ENCODE peak calls at places on chromosome 17, in six cellular contexts. W is sigmoid colon, T is renal cortical epithelial cell, Q is GM23248, L is neural progenitor cell, I is colonic mucosa. D is an unnamed sample.

GRCh38 chr17:1040216-1040600 is 43.3 kb downstream of the TIMM22 start:
- DNase-seq in W (no peak), T (no peak), Q (no peak), L (no peak), I (no peak), D (no peak)

GRCh38 chr17:71522383-71522782 is 598.4 kb upstream of the SOX9 start:
- DNase-seq in W (no peak), T (peak; percentile 23), Q (peak; percentile 43), L (peak; percentile 15), I (no peak), D (no peak)

GRCh38 chr17:30091166-30091670 is 25.4 kb upstream of the NSRP1 start:
- DNase-seq in W (no peak), T (no peak), Q (peak; percentile 29), L (peak; percentile 26), I (no peak), D (no peak)

GRCh38 chr17:43598359-43599045 is 52.4 kb upstream of the ETV4 start:
- DNase-seq in W (no peak), T (no peak), Q (no peak), L (no peak), I (no peak), D (no peak)

GRCh38 chr17:79657036-79657435 is 46.2 kb upstream of the RBFOX3 start:
- DNase-seq in W (no peak), T (no peak), Q (no peak), L (no peak), I (no peak), D (no peak)

GRCh38 chr17:77497578-77497934 is 356.8 kb downstream of the SEC14L1 start:
- DNase-seq in W (peak; percentile 63), T (no peak), Q (no peak), L (no peak), I (no peak), D (no peak)

GRCh38 chr17:45833826-45834439 is 10.7 kb upstream of the SPPL2C start:
- DNase-seq in W (no peak), T (no peak), Q (no peak), L (no peak), I (no peak), D (no peak)

GRCh38 chr17:80145076-80146075 is 1.6 kb downstream of the EIF4A3 start:
- DNase-seq in W (peak; percentile 49), T (no peak), Q (peak; percentile 11), L (no peak), I (no peak), D (no peak)

GRCh38 chr17:5035356-5035755 is at the start of gene SLC52A1:
- DNase-seq in W (no peak), T (no peak), Q (peak; percentile 24), L (peak; percentile 21), I (peak; percentile 52), D (no peak)

GRCh38 chr17:3963214-3964201 is 729 bp downstream of the ATP2A3 start:
- DNase-seq in W (no peak), T (no peak), Q (no peak), L (peak; percentile 52), I (peak; percentile 64), D (peak; percentile 73)

GRCh38 chr17:8922923-8923322 is 42.6 kb downstream of the PIK3R5 start:
- DNase-seq in W (no peak), T (no peak), Q (no peak), L (no peak), I (no peak), D (no peak)

GRCh38 chr17:10305336-10306096 is 67.3 kb downstream of the MYH13 start:
- DNase-seq in W (no peak), T (no peak), Q (no peak), L (no peak), I (no peak), D (no peak)

GRCh38 chr17:71500761-71501555 is 619.9 kb upstream of the SOX9 start:
- DNase-seq in W (no peak), T (no peak), Q (peak; percentile 86), L (no peak), I (no peak), D (no peak)

D was measured in T-helper 1 cell.